ENCODE peak calls at places on chromosomes 13 and 19, in six cellular contexts. K, G, E, Q, O and U are unnamed samples.

GRCh38 chr13:49629947-49630346 is 1.6 kb downstream of the ARL11 start:
- DNase-seq in Q (no peak), O (no peak), E (no peak), K (no peak), G (no peak), U (no peak)

GRCh38 chr13:101512650-101513049 is 60.2 kb downstream of the ITGBL1 start:
- DNase-seq in K (no peak), Q (no peak), O (no peak), E (peak; percentile 67), G (no peak), U (peak; percentile 44)

GRCh38 chr13:110136660-110137585 is 170.0 kb downstream of the COL4A1 start:
- DNase-seq in G (no peak), K (no peak), Q (no peak), O (no peak), E (no peak), U (no peak)

GRCh38 chr19:56066152-56067023 is 54.7 kb downstream of the ZNF787 start:
- DNase-seq in G (peak; percentile 61), K (no peak), O (peak; percentile 83), E (peak; percentile 72), Q (no peak), U (peak; percentile 76)

GRCh38 chr19:29478578-29479565 is 46.9 kb upstream of the VSTM2B start:
- DNase-seq in G (peak; percentile 59), E (no peak), Q (no peak), O (no peak), K (no peak), U (peak; percentile 17)

GRCh38 chr13:85508683-85509329 is 290.4 kb downstream of the SLITRK6 start:
- DNase-seq in G (no peak), E (no peak), K (no peak), Q (no peak), O (no peak), U (no peak)

GRCh38 chr13:41465215-41465907 is 8.0 kb downstream of the RGCC start:
- DNase-seq in E (peak; percentile 44), G (no peak), Q (no peak), K (no peak), O (no peak), U (no peak)

GRCh38 chr19:40989453-40989852 is 1.6 kb upstream of the CYP2B6 start:
- DNase-seq in G (no peak), E (no peak), K (no peak), Q (no peak), O (no peak), U (no peak)

GRCh38 chr19:7869910-7870511 is 4.2 kb downstream of the PRR36 start:
- DNase-seq in K (no peak), E (no peak), O (no peak), Q (no peak), G (no peak), U (peak; percentile 82)

GRCh38 chr13:37617162-37617561 is 18.6 kb upstream of the POSTN start:
- DNase-seq in Q (peak; percentile 16), O (peak; percentile 23), K (no peak), G (no peak), E (peak; percentile 92), U (no peak)